ENCODE peak calls at places on chromosomes 3 and 15, in eight cellular contexts. E, X, K, U, N, I, P and A are unnamed samples. For H3K36me3 and H3K4me1, the result is how much of the 10 kb centered on the place peaks cover.

GRCh38 chr15:47337836-47338235 is 379.5 kb upstream of the SEMA6D start:
- DNase-seq in E (no peak), X (no peak), K (no peak), U (no peak), N (no peak), I (no peak), P (no peak), A (no peak)

GRCh38 chr3:170692720-170693119 is 106.8 kb upstream of the SLC7A14 start:
- DNase-seq in E (no peak), X (peak), K (no peak), U (no peak), N (no peak), I (no peak), P (no peak), A (no peak)

GRCh38 chr3:30894521-30895289 is at the start of gene GADL1:
- DNase-seq in E (peak), X (peak), K (peak), U (no peak), N (peak), I (peak), P (peak), A (no peak)

GRCh38 chr3:28905798-28906197 is 375.1 kb upstream of the RBMS3 start:
- DNase-seq in E (no peak), X (no peak), K (no peak), U (no peak), N (no peak), I (no peak), P (no peak), A (no peak)

GRCh38 chr3:159964166-159964973 is 24.3 kb upstream of the IL12A start:
- DNase-seq in E (no peak), X (peak), K (no peak), U (no peak), N (no peak), I (peak), P (no peak), A (no peak)

GRCh38 chr15:81087121-81087520 is 46.9 kb upstream of the CFAP161 start:
- DNase-seq in E (no peak), X (no peak), K (no peak), U (no peak), N (no peak), I (no peak), P (no peak), A (no peak)

GRCh38 chr3:112261742-112262141 is 32.3 kb downstream of the SLC9C1 start:
- DNase-seq in E (no peak), X (no peak), K (no peak), U (no peak), N (no peak), I (no peak), P (no peak), A (no peak)

GRCh38 chr3:86629511-86629910 is 361.4 kb downstream of the VGLL3 start:
- DNase-seq in E (no peak), X (no peak), K (no peak), U (no peak), N (no peak), I (no peak), P (no peak), A (no peak)

GRCh38 chr3:3699407-3699806 is 99.8 kb upstream of the LRRN1 start:
- DNase-seq in E (no peak), X (no peak), K (no peak), U (no peak), N (no peak), I (no peak), P (no peak), A (no peak)

GRCh38 chr3:7195934-7196333 is 335.0 kb downstream of the GRM7 start:
- DNase-seq in E (no peak), X (peak), K (no peak), U (no peak), N (no peak), I (no peak), P (no peak), A (no peak)

GRCh38 chr3:134331811-134332199 is 42.4 kb downstream of the AMOTL2 start:
- DNase-seq in E (no peak), X (no peak), K (no peak), U (no peak), N (no peak), I (no peak), P (no peak), A (no peak)
- H3K27ac ChIP-seq in E (no peak), X (peak), K (peak), U (no peak), N (peak), I (peak), P (no peak), A (peak)

DNA sequence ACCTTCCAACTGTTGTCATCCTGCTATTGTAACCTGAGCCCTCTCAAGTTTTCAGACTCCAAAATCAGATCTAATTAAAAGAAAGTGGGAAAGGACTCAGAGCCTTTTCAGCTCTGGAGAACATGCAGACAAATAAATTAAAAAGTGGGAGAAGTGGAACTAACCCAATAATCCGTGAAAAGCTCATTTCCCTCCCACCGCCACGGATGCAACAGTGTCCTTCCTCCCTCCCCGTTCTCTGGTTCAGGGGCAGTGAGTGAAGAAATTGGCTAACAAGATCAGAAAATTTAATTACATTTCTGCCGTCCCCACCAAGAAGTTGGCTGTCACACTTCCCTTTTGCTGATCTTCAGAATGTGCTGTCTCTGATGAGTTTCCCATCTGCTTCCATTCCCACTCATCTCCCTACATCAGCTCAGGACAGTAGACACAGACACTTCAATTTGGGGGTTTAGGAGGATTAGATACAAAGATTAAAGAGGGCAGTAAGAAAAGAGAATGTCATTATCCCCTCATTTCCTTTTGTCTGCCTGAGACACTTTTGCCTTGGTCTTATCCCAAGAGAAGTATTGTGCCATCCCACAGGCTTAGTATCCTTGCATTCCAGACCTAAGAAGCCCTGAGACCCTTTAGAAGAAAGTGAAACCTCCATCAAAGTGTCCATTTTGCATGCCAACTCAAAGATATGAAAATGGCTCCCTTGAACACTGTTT is 335.7 kb upstream of the PPP2R3A start:
- DNase-seq in E (no peak), X (no peak), K (no peak), U (no peak), N (no peak), I (no peak), P (no peak), A (no peak)
- H3K36me3 ChIP-seq in E (under half), X (under half), K (under half), U (under half), N (under half), I (under half), P (under half), A (under half)

GRCh38 chr3:45871834-45872233 is 14.5 kb upstream of the CCR9 start:
- DNase-seq in E (no peak), X (no peak), K (no peak), U (no peak), N (no peak), I (no peak), P (peak), A (no peak)

GRCh38 chr3:45872569-45872968 is 13.8 kb upstream of the CCR9 start:
- DNase-seq in E (no peak), X (no peak), K (no peak), U (no peak), N (no peak), I (no peak), P (peak), A (no peak)

GRCh38 chr3:45878124-45878523 is 8.2 kb upstream of the CCR9 start:
- DNase-seq in E (no peak), X (no peak), K (no peak), U (no peak), N (no peak), I (no peak), P (no peak), A (no peak)

GRCh38 chr3:45873638-45874037 is 12.7 kb upstream of the CCR9 start:
- DNase-seq in E (no peak), X (no peak), K (no peak), U (no peak), N (no peak), I (no peak), P (no peak), A (no peak)

DNA sequence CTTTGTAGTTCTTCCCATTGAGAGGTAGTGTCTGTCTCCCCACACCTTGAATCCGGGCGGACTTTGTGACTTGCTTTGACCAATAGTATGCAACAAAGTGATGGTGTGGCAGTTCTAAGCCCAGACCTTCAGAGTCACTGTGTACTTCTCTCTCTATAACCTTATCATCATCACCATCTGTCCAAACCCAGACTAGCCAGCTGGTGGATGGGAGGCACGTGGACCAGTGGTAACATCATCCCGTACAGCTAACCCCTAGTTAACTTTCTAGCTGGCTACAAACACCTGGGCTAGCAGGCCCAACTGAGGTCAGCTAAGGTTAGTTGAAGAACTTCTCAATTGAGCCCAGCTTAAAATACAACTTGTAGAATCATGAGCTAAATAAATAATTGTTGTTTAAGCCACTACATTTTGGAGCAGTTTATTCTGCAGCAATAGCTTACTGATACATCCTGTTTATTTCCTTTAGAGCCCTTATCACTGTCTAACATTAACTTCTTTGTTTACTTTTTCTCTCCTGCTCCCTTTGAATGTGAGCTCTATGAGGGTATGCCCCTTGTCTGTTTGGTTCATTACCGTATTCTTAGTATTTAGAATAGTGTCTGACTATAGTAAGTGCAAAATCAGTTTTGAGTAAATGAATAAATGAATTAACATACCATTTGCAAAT is 11.5 kb upstream of the CCR9 start:
- DNase-seq in E (no peak), X (no peak), K (no peak), U (no peak), N (no peak), I (no peak), P (no peak), A (no peak)
- H3K4me1 ChIP-seq in E (under half), X (under half), K (under half), U (under half), N (under half), I (under half), P (half or more), A (under half)

GRCh38 chr3:62415312-62415791 is 42.0 kb upstream of the FEZF2 start:
- DNase-seq in E (no peak), X (no peak), K (peak), U (no peak), N (no peak), I (no peak), P (peak), A (no peak)
- H3K27ac ChIP-seq in E (no peak), X (no peak), K (peak), U (no peak), N (no peak), I (no peak), P (peak), A (no peak)

GRCh38 chr3:149044329-149045083 is 41.8 kb downstream of the HLTF start:
- DNase-seq in E (no peak), X (no peak), K (no peak), U (no peak), N (no peak), I (no peak), P (no peak), A (no peak)
- H3K36me3 ChIP-seq in E (under half), X (under half), K (under half), U (under half), N (under half), I (under half), P (half or more), A (under half)

DNA sequence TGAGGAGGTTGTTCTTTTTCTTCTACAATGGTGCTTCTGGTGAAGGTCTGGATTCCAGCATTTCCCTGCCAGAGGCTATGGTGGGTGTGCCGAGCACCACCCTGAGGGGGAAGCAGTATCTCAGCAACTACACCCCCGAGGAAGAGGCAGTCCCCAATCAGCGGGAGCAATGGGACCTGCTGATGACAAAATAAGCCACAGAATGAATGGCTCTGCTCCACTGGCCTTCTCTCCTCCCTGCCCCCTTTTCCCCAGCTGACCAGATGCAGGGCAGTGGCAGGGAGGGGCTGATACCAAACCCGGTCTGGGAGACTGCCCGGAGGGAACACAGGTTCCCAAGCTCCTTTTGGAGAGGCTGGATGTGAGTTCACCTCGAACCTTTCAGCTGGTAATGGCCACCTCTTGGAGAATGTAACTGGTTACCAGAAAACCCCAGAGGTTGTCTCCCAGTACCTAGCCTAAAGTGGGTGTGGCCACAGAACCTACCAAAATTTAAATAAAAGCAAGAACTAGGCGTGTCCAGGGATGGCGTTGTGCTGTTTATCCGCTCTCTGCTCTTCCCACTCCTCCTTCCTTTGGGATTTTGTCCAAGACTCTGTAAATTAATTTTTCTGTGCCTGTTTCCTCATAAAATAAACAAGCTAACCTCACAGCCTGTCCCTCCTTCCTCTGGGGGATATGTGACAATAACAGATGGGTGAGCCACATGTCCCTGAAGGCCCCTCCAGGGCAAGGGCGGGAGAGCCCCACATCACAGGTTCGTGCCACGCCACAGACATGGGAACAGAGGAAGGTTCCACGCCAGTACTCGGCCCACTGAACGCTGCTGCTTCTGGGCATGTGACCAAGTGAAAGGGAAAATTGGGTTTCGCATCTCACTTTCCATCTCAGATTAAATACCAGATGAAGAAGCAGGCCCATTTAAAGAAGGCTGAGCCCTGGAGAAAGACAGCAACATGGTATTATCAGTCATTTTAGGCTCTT is 35.1 kb upstream of the SPTBN5 start:
- DNase-seq in E (no peak), X (no peak), K (no peak), U (no peak), N (no peak), I (no peak), P (no peak), A (no peak)
- H3K4me1 ChIP-seq in E (under half), X (half or more), K (under half), U (under half), N (under half), I (under half), P (under half), A (under half)